ENCODE peak calls at places on chromosomes 1 and 21, in seven cellular contexts. Q is left cardiac atrium, E is ELF-1, J is H54, G is tibial nerve, M is memory B cell, O is vagina. R is an unnamed sample.

GRCh38 chr1:209884665-209885117 is 53.3 kb upstream of the SYT14 start:
- DNase-seq in E (peak), M (no peak), J (peak), O (peak), Q (peak), G (peak), R (peak)

GRCh38 chr1:157219182-157219581 is 81.0 kb upstream of the ETV3 start:
- DNase-seq in J (no peak), G (no peak), Q (no peak), E (no peak), M (no peak), O (peak), R (no peak)

GRCh38 chr1:246001142-246001812 is 505.8 kb downstream of the SMYD3 start:
- DNase-seq in J (no peak), E (no peak), G (no peak), M (no peak), Q (no peak), O (no peak), R (peak)

GRCh38 chr1:183569141-183569540 is 21.1 kb downstream of the NCF2 start:
- DNase-seq in Q (no peak), G (no peak), E (no peak), M (no peak), O (no peak), J (peak), R (peak)

GRCh38 chr1:179038528-179039281 is 13.0 kb downstream of the FAM20B start:
- DNase-seq in M (no peak), J (no peak), O (no peak), G (no peak), E (no peak), Q (no peak), R (peak)

GRCh38 chr1:94648225-94649007 is 106.9 kb upstream of the F3 start:
- DNase-seq in J (no peak), M (no peak), E (peak), O (no peak), G (peak), Q (peak), R (peak)

GRCh38 chr1:42937836-42938595 is 20.7 kb downstream of the SLC2A1 start:
- DNase-seq in G (no peak), E (no peak), Q (no peak), J (no peak), M (no peak), O (no peak), R (no peak)

GRCh38 chr1:117173711-117174110 is 37.0 kb downstream of the VTCN1 start:
- DNase-seq in M (no peak), E (no peak), J (no peak), O (no peak), Q (no peak), G (no peak), R (no peak)

GRCh38 chr1:30976143-30976542 is 67.6 kb upstream of the SDC3 start:
- DNase-seq in M (no peak), J (no peak), Q (no peak), O (no peak), E (no peak), G (no peak), R (no peak)

GRCh38 chr1:85303440-85304162 is 27.2 kb upstream of the BCL10 start:
- DNase-seq in M (no peak), O (no peak), J (no peak), G (no peak), E (no peak), Q (no peak), R (no peak)

GRCh38 chr1:40344597-40344996 is 27.5 kb upstream of the COL9A2 start:
- DNase-seq in J (peak), O (no peak), Q (peak), E (no peak), M (peak), G (peak), R (peak)

GRCh38 chr21:26939532-26940181 is 27.2 kb downstream of the ADAMTS5 start:
- DNase-seq in G (no peak), O (no peak), J (no peak), Q (no peak), M (no peak), E (no peak), R (peak)

GRCh38 chr1:89719502-89720306 is 86.8 kb downstream of the LRRC8C start:
- DNase-seq in G (no peak), J (no peak), M (peak), E (no peak), O (no peak), Q (no peak), R (peak)

GRCh38 chr1:160028426-160028825 is 3.4 kb downstream of the PIGM start:
- DNase-seq in Q (no peak), E (no peak), J (no peak), M (no peak), O (no peak), G (no peak), R (no peak)

GRCh38 chr1:194267021-194267420 is 1080.6 kb upstream of the B3GALT2 start:
- DNase-seq in Q (no peak), E (no peak), M (no peak), G (no peak), J (no peak), O (no peak), R (no peak)

GRCh38 chr1:43293171-43293570 is 7.6 kb upstream of the TIE1 start:
- DNase-seq in O (no peak), E (no peak), G (no peak), M (no peak), J (no peak), Q (no peak), R (peak)

GRCh38 chr1:201745023-201745422 is 83.9 kb upstream of the IPO9 start:
- DNase-seq in O (no peak), M (no peak), E (no peak), J (no peak), G (no peak), Q (no peak), R (peak)

GRCh38 chr1:25011966-25012625 is 82.0 kb upstream of the RUNX3 start:
- DNase-seq in Q (no peak), E (no peak), M (no peak), O (no peak), J (no peak), G (no peak), R (no peak)

GRCh38 chr1:82578086-82578726 is 777.5 kb downstream of the ADGRL2 start:
- DNase-seq in G (no peak), Q (no peak), E (no peak), J (no peak), O (no peak), M (no peak), R (no peak)

GRCh38 chr1:109850827-109851226 is 59.8 kb upstream of the CSF1 start:
- DNase-seq in M (no peak), G (no peak), J (no peak), E (no peak), O (no peak), Q (no peak), R (no peak)

GRCh38 chr1:30705673-30706072 is 17.7 kb downstream of the MATN1 start:
- DNase-seq in J (no peak), M (no peak), G (no peak), Q (no peak), O (no peak), E (no peak), R (no peak)

GRCh38 chr1:112230232-112230631 is 165.8 kb upstream of the CTTNBP2NL start:
- DNase-seq in M (no peak), J (no peak), Q (no peak), E (no peak), O (no peak), G (no peak), R (no peak)

GRCh38 chr1:172914517-172915144 is 136.1 kb downstream of the TNFSF18 start:
- DNase-seq in O (no peak), Q (no peak), G (no peak), M (no peak), E (no peak), J (no peak), R (peak)

GRCh38 chr1:117825414-117825813 is 104.0 kb downstream of the GDAP2 start:
- DNase-seq in Q (no peak), G (peak), E (no peak), O (no peak), J (no peak), M (no peak), R (no peak)

GRCh38 chr1:15046487-15047165 is 106.9 kb upstream of the TMEM51 start:
- DNase-seq in Q (peak), E (peak), J (peak), O (no peak), G (peak), M (peak), R (peak)

GRCh38 chr1:43711524-43712386 is 4.4 kb downstream of the ST3GAL3 start:
- DNase-seq in G (no peak), J (no peak), O (no peak), E (no peak), M (no peak), Q (no peak), R (peak)

GRCh38 chr1:227541796-227542152 is 21.6 kb upstream of the ZNF678 start:
- DNase-seq in M (no peak), J (no peak), E (peak), G (no peak), O (no peak), Q (no peak), R (no peak)

GRCh38 chr1:79259390-79260336 is 253.1 kb upstream of the ADGRL4 start:
- DNase-seq in O (no peak), J (peak), E (no peak), M (no peak), Q (no peak), G (no peak), R (peak)

GRCh38 chr1:89261926-89262540 is 10.6 kb downstream of the GBP5 start:
- DNase-seq in O (no peak), G (no peak), M (no peak), Q (no peak), E (peak), J (no peak), R (no peak)

GRCh38 chr1:182340233-182341058 is 51.1 kb downstream of the GLUL start:
- DNase-seq in M (no peak), J (no peak), Q (peak), G (no peak), O (no peak), E (no peak), R (peak)

GRCh38 chr1:32372149-32372756 is 9.9 kb downstream of the TSSK3 start:
- DNase-seq in Q (no peak), E (no peak), G (no peak), M (no peak), O (no peak), J (no peak), R (no peak)

GRCh38 chr1:48741380-48741779 is 35.3 kb downstream of the BEND5 start:
- DNase-seq in M (no peak), J (no peak), O (no peak), E (no peak), Q (no peak), G (no peak), R (no peak)

GRCh38 chr1:57468661-57469523 is 45.0 kb upstream of the DAB1 start:
- DNase-seq in M (no peak), O (no peak), J (no peak), Q (no peak), G (no peak), E (no peak), R (peak)

GRCh38 chr1:160800645-160801408 is 4.9 kb downstream of the LY9 start:
- DNase-seq in G (no peak), J (no peak), E (no peak), M (no peak), O (no peak), Q (no peak), R (no peak)

GRCh38 chr1:184929711-184930202 is 44.6 kb downstream of the NIBAN1 start:
- DNase-seq in O (no peak), E (peak), G (no peak), Q (no peak), J (no peak), M (no peak), R (peak)

GRCh38 chr1:22975694-22976093 is 3.0 kb upstream of the LACTBL1 start:
- DNase-seq in Q (no peak), O (no peak), M (no peak), E (no peak), G (no peak), J (no peak), R (no peak)

GRCh38 chr1:183470961-183471747 is 1.1 kb upstream of the SMG7 start:
- DNase-seq in O (no peak), G (peak), M (peak), E (peak), Q (peak), J (peak), R (peak)

GRCh38 chr1:6253380-6253779 is 7.5 kb downstream of the GPR153 start:
- DNase-seq in G (no peak), O (no peak), J (no peak), M (no peak), Q (no peak), E (no peak), R (no peak)

GRCh38 chr1:30404341-30404740 is 319.0 kb downstream of the MATN1 start:
- DNase-seq in G (no peak), E (no peak), O (no peak), Q (no peak), M (no peak), J (no peak), R (no peak)